ENCODE peak calls at places on chromosomes 2 and 18, in seven cellular contexts. U is left cardiac atrium; X is GM12891; N is effector memory CD4-positive, alpha-beta T cell; E is EL; V is mesothelial cell of epicardium; Q is hippocampal formation. K is an unnamed sample.

GRCh38 chr2:195734395-195734794 is 77.4 kb downstream of the SLC39A10 start:
- DNase-seq in N (no peak), E (no peak), U (no peak), Q (no peak), X (no peak), V (no peak), K (no peak)

GRCh38 chr2:2932692-2933305 is 444.8 kb downstream of the EIPR1 start:
- DNase-seq in Q (no peak), X (no peak), N (no peak), V (no peak), E (no peak), U (no peak), K (no peak)

GRCh38 chr18:2612996-2613395 is 41.6 kb downstream of the NDC80 start:
- DNase-seq in E (no peak), Q (no peak), V (no peak), U (no peak), N (no peak), X (no peak), K (no peak)

GRCh38 chr2:238509151-238509820 is 82.6 kb downstream of the ASB1 start:
- DNase-seq in Q (no peak), X (no peak), E (no peak), N (no peak), V (no peak), U (no peak), K (no peak)

GRCh38 chr18:52339891-52340371 is at the start of gene DCC:
- DNase-seq in X (no peak), V (no peak), E (no peak), U (peak; percentile 23), Q (peak; percentile 71), N (no peak), K (peak; percentile 47)

GRCh38 chr2:200173691-200174090 is 132.8 kb upstream of the SPATS2L start:
- DNase-seq in E (no peak), N (no peak), V (no peak), X (no peak), U (no peak), Q (no peak), K (no peak)

GRCh38 chr2:177315303-177315887 is 50.9 kb upstream of the NFE2L2 start:
- DNase-seq in X (no peak), V (no peak), Q (no peak), U (no peak), E (no peak), N (no peak), K (no peak)

GRCh38 chr2:42925742-42926437 is 133.5 kb upstream of the HAAO start:
- DNase-seq in N (no peak), X (no peak), U (peak; percentile 37), E (no peak), Q (peak; percentile 46), V (no peak), K (no peak)

GRCh38 chr18:50128506-50129271 is 66.3 kb downstream of the MYO5B start:
- DNase-seq in Q (no peak), U (no peak), X (no peak), E (no peak), N (no peak), V (no peak), K (no peak)

GRCh38 chr18:8049147-8049546 is 482.0 kb downstream of the PTPRM start:
- DNase-seq in U (no peak), Q (no peak), X (no peak), V (no peak), N (no peak), E (no peak), K (no peak)

GRCh38 chr2:61510674-61511671 is 27.2 kb downstream of the XPO1 start:
- DNase-seq in X (no peak), Q (no peak), N (no peak), U (no peak), E (no peak), V (no peak), K (no peak)

GRCh38 chr2:177242136-177242987 is 22.2 kb downstream of the NFE2L2 start:
- DNase-seq in E (peak; percentile 92), Q (no peak), V (no peak), N (no peak), U (no peak), X (no peak), K (no peak)

GRCh38 chr18:41829648-41830516 is 125.2 kb upstream of the PIK3C3 start:
- DNase-seq in X (no peak), E (no peak), Q (no peak), N (no peak), V (no peak), U (no peak), K (no peak)

GRCh38 chr2:223460774-223461211 is 141.4 kb downstream of the SCG2 start:
- DNase-seq in U (no peak), E (peak; percentile 86), X (no peak), Q (no peak), N (no peak), V (no peak), K (no peak)

GRCh38 chr18:28626757-28627156 is 449.8 kb upstream of the CDH2 start:
- DNase-seq in N (no peak), E (no peak), X (no peak), U (no peak), V (no peak), Q (no peak), K (no peak)

GRCh38 chr2:233705911-233706506 is 6.7 kb upstream of the UGT1A5 start:
- DNase-seq in U (no peak), Q (no peak), E (no peak), X (no peak), V (no peak), N (no peak), K (no peak)